ENCODE peak calls at places on chromosomes 11 and 22, in five cellular contexts. H is right cardiac atrium; E is Caco-2; O is CD8-positive, alpha-beta memory T cell; N is H9. S is an unnamed sample. For H3K27me3, the result is how much of the 10 kb centered on the place peaks cover.

GRCh38 chr11:100152751-100153150 is 534.3 kb upstream of the ARHGAP42 start:
- DNase-seq in N (no peak), E (no peak), O (no peak), H (no peak), S (no peak)

GRCh38 chr22:44646668-44647067 is 55.3 kb upstream of the PRR5 start:
- DNase-seq in E (no peak), N (peak), H (no peak), O (no peak), S (no peak)

GRCh38 chr11:91299980-91300379 is 924.6 kb upstream of the FAT3 start:
- DNase-seq in H (no peak), N (no peak), E (no peak), O (no peak), S (no peak)

GRCh38 chr22:23063539-23064380 is 6.6 kb upstream of the GNAZ start:
- DNase-seq in E (peak), H (no peak), N (peak), O (no peak), S (no peak)

GRCh38 chr11:107549253-107549953 is 16.1 kb downstream of the ALKBH8 start:
- DNase-seq in E (no peak), N (no peak), H (no peak), O (peak), S (peak)

GRCh38 chr11:36509265-36509664 is 807 bp downstream of the TRAF6 start:
- DNase-seq in E (no peak), O (peak), H (no peak), N (no peak), S (no peak)

GRCh38 chr11:112797653-112798293 is 163.4 kb upstream of the NCAM1 start:
- DNase-seq in H (peak), O (no peak), E (no peak), N (peak), S (no peak)

GRCh38 chr11:35584321-35584720 is 33.9 kb upstream of the FJX1 start:
- DNase-seq in H (no peak), E (no peak), N (no peak), O (no peak), S (no peak)

GRCh38 chr11:2922635-2923034 is 6.6 kb downstream of the PHLDA2 start:
- DNase-seq in O (no peak), N (no peak), H (peak), E (no peak), S (no peak)

GRCh38 chr22:49797706-49798105 is 30.0 kb downstream of the BRD1 start:
- DNase-seq in N (no peak), E (no peak), H (peak), O (no peak), S (no peak)

GRCh38 chr11:44818110-44818509 is 91.3 kb downstream of the TSPAN18 start:
- DNase-seq in H (peak), E (no peak), N (no peak), O (no peak), S (no peak)

GRCh38 chr11:126772267-126772666 is 228.3 kb downstream of the KIRREL3 start:
- DNase-seq in H (no peak), N (no peak), E (no peak), O (no peak), S (no peak)

GRCh38 chr11:126765196-126765595 is 235.4 kb downstream of the KIRREL3 start:
- DNase-seq in O (no peak), E (no peak), N (no peak), H (no peak), S (no peak)

GRCh38 chr11:126764221-126764620 is 236.3 kb downstream of the KIRREL3 start:
- DNase-seq in E (no peak), H (peak), O (no peak), N (no peak), S (no peak)

GRCh38 chr11:126768702-126769101 is 231.9 kb downstream of the KIRREL3 start:
- DNase-seq in N (no peak), E (no peak), O (no peak), H (no peak), S (no peak)

DNA sequence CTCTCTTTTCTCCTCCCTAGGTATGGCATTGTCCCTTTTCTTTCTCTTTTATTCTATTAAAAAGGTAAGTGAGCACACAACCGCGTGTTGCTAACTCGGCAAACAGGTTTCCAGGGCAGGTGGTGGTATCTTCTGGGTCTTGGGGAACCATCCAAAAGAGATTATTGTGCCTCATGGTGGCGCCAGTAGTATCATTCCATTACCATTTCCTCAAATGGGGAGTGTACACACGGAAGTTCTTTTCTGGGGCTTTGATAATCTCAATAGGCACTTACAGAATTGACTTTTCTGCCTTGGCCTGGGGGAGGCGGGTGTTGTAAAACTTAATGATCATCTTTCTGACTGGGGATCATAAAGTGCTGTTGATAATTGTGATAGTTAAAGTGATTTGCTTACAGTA is 234.1 kb downstream of the KIRREL3 start:
- DNase-seq in O (no peak), E (no peak), N (no peak), H (no peak), S (no peak)
- H3K27me3 ChIP-seq in O (under half), E (under half), N (under half), H (under half), S (under half)

GRCh38 chr22:43331064-43331435 is 12.1 kb downstream of the SCUBE1 start:
- DNase-seq in E (no peak), H (no peak), O (no peak), N (no peak), S (no peak)
- H3K27me3 ChIP-seq in E (under half), H (under half), O (under half), N (under half), S (under half)

GRCh38 chr11:8336356-8337114 is 72.9 kb upstream of the LMO1 start:
- DNase-seq in H (no peak), E (no peak), O (no peak), N (no peak), S (no peak)

GRCh38 chr11:8338138-8338537 is 74.5 kb upstream of the LMO1 start:
- DNase-seq in N (peak), E (no peak), H (peak), O (no peak), S (no peak)

GRCh38 chr11:8335683-8336082 is 72.0 kb upstream of the LMO1 start:
- DNase-seq in N (no peak), E (no peak), O (no peak), H (no peak), S (no peak)

GRCh38 chr11:8337396-8337795 is 73.7 kb upstream of the LMO1 start:
- DNase-seq in O (no peak), H (no peak), N (no peak), E (no peak), S (no peak)

GRCh38 chr11:8337115-8337386 is 73.4 kb upstream of the LMO1 start:
- DNase-seq in N (no peak), O (no peak), H (no peak), E (no peak), S (no peak)
- H3K27me3 ChIP-seq in N (under half), O (under half), H (under half), E (under half), S (under half)

GRCh38 chr11:65777241-65777640 is 3.5 kb downstream of the AP5B1 start:
- DNase-seq in H (no peak), N (no peak), O (no peak), E (peak), S (no peak)

GRCh38 chr11:65778901-65779668 is 1.7 kb downstream of the AP5B1 start:
- DNase-seq in O (no peak), E (no peak), N (no peak), H (no peak), S (no peak)

GRCh38 chr11:65776710-65777141 is 4.0 kb downstream of the AP5B1 start:
- DNase-seq in E (peak), O (no peak), N (no peak), H (no peak), S (no peak)

GRCh38 chr11:65778431-65778900 is 2.3 kb downstream of the AP5B1 start:
- DNase-seq in O (no peak), H (no peak), N (no peak), E (peak), S (no peak)

DNA sequence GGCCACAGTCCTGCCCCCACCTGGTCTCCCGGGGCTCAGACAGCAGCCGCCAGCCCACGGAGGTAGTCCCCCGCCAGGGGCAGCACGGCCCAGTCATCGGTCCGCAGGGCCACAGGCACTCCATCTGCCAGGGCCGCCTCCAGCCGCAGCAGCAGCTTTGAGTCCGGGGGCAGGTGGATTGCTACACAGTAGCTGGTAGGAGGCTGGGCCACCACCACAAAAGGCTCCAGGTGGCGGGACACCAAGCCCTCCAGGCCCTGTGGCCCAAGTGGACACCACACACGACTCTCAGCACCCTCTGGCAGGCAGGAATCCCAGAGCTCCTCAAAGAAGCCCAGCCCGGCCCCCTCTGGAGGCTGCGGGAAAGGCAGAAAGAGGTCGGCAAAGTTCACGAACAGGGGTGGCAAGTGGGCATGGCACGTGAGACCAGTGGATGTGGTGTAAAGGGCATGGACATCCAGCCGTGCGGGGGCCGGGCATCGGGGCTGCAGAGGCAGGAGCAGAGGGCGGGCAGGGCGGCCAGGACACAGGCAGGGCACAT is 2.9 kb downstream of the AP5B1 start:
- DNase-seq in E (peak), N (no peak), H (no peak), O (no peak), S (no peak)
- H3K27me3 ChIP-seq in E (under half), N (under half), H (under half), O (under half), S (under half)

DNA sequence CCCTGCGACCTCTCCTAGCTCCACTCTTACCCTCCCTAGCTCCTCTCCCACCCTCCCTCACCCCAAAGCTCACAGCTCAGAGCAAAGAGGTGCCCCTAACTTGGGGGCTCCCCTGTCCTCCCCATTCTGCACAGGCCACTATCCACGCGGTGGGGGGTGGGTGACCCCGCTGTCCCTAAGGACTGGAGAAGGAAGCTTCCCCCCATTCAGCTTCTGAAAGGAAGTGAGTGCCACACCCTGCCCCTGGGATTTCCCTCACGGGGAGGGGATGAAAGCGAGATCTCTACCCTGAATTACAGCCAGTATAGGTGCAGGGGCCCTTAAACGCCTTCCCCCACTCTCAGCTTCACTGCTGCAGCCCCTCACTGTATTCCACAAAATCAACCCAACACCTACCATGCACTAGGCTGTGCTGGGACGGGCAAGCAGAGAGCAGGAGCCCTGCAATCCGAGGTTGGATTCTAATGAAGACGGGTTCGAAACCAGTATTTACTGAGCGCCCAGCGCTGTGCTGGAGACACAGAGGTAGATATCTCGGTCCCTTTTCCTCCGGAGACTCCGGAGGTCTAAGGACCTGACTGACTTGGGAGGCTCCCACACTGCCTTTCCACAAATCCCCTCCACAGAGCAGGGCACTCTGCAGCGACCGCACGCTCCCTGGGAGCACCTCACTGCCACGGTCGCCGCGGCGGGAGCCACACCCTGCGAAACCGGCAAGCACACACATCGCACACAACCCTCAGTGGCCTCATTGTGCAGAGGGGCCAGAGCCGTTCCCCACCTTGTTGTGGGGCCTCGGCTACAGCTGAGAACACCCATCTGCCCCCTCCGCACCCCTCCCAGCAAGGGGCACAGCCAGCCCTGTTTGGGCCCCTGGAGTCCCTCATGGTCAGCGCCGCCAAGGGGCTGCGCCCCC is 1.8 kb downstream of the AHNAK start:
- DNase-seq in H (peak), N (no peak), E (no peak), O (no peak), S (peak)
- H3K27me3 ChIP-seq in H (under half), N (half or more), E (under half), O (under half), S (under half)

DNA sequence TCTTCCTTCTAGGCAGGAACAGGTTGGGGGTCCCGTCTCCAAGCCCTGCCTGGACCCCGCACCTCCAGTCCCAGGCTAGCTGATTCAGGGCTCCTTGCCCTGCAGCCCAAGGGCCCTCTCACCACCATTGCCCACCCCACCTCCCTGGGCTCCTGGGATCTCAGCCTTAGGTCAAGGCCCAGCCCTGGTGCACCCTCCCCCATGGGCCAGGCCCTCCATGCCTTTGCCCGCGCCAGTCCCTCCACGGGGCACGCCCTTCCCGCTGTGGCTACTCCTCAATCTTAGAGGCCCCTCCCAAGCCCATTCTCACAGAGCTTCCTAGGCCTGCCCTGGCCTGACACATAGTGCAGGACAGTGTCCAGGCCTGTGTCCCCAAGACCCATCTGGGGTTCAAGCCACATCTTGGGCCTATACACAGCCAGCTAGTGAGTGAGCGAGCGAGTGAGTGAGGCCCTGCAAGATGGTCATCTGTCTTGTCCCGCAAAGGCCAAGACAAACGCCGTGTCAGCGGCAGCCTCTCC is 6.9 kb downstream of the GP1BB start:
- DNase-seq in N (no peak), H (no peak), O (no peak), E (no peak), S (no peak)
- H3K27me3 ChIP-seq in N (under half), H (under half), O (under half), E (under half), S (under half)